ENCODE peak calls at places on chromosomes 3 and 15, in six cellular contexts. B, R, M, X, J and Q are unnamed samples.

GRCh38 chr3:17894434-17895060 is 152.1 kb upstream of the TBC1D5 start:
- DNase-seq in B (peak), R (peak), M (peak), X (no peak), J (peak), Q (peak)

GRCh38 chr3:134708671-134709070 is 57.8 kb upstream of the KY start:
- DNase-seq in B (no peak), R (no peak), M (no peak), X (no peak), J (peak), Q (no peak)

GRCh38 chr3:48475188-48475587 is 28.7 kb downstream of the ATRIP start:
- DNase-seq in B (no peak), R (no peak), M (no peak), X (no peak), J (no peak), Q (no peak)

GRCh38 chr3:172892158-172892557 is 141.6 kb downstream of the ECT2 start:
- DNase-seq in B (no peak), R (no peak), M (no peak), X (no peak), J (peak), Q (peak)

GRCh38 chr3:48696156-48696555 is 10.4 kb upstream of the NCKIPSD start:
- DNase-seq in B (no peak), R (no peak), M (no peak), X (no peak), J (no peak), Q (no peak)

GRCh38 chr3:43448098-43448497 is 161.8 kb downstream of the SNRK start:
- DNase-seq in B (no peak), R (no peak), M (no peak), X (no peak), J (no peak), Q (no peak)

GRCh38 chr3:127031046-127031810 is 48.3 kb downstream of the PLXNA1 start:
- DNase-seq in B (no peak), R (no peak), M (no peak), X (no peak), J (no peak), Q (no peak)

GRCh38 chr3:128800241-128801187 is 74.5 kb downstream of the RAB7A start:
- DNase-seq in B (no peak), R (no peak), M (peak), X (peak), J (no peak), Q (peak)

GRCh38 chr15:48897144-48897814 is 19.3 kb downstream of the EID1 start:
- DNase-seq in B (no peak), R (no peak), M (no peak), X (no peak), J (peak), Q (peak)

GRCh38 chr3:32897981-32898623 is 53.3 kb upstream of the CCR4 start:
- DNase-seq in B (no peak), R (no peak), M (no peak), X (no peak), J (no peak), Q (no peak)

GRCh38 chr3:157608006-157608405 is 104.8 kb upstream of the VEPH1 start:
- DNase-seq in B (no peak), R (no peak), M (no peak), X (no peak), J (no peak), Q (no peak)

GRCh38 chr15:73654659-73655058 is 21.5 kb upstream of the NPTN start:
- DNase-seq in B (no peak), R (no peak), M (no peak), X (no peak), J (no peak), Q (no peak)

GRCh38 chr3:158382479-158382878 is 188.5 kb upstream of the MLF1 start:
- DNase-seq in B (no peak), R (no peak), M (peak), X (no peak), J (no peak), Q (no peak)

GRCh38 chr3:195208631-195209030 is 62.3 kb downstream of the XXYLT1 start:
- DNase-seq in B (no peak), R (no peak), M (no peak), X (no peak), J (no peak), Q (no peak)

GRCh38 chr3:117118604-117119003 is 409.0 kb downstream of the TUSC7 start:
- DNase-seq in B (no peak), R (no peak), M (no peak), X (no peak), J (no peak), Q (no peak)

GRCh38 chr15:39079296-39079834 is 501.5 kb upstream of the THBS1 start:
- DNase-seq in B (no peak), R (no peak), M (no peak), X (no peak), J (peak), Q (peak)

GRCh38 chr3:105691633-105692032 is 177.2 kb downstream of the CBLB start:
- DNase-seq in B (no peak), R (no peak), M (no peak), X (no peak), J (peak), Q (no peak)

GRCh38 chr15:58369261-58369699 is 62.5 kb upstream of the LIPC start:
- DNase-seq in B (no peak), R (no peak), M (no peak), X (no peak), J (no peak), Q (peak)

GRCh38 chr15:40456738-40457137 is 14.0 kb upstream of the CHST14 start:
- DNase-seq in B (no peak), R (no peak), M (no peak), X (no peak), J (no peak), Q (no peak)

GRCh38 chr15:94230436-94230885 is 900 bp upstream of the MCTP2 start:
- DNase-seq in B (no peak), R (no peak), M (no peak), X (no peak), J (peak), Q (no peak)
- H3K4me3 ChIP-seq in B (peak), R (peak), M (peak), X (peak), J (peak), Q (peak)

GRCh38 chr3:4011136-4011535 is 211.9 kb downstream of the LRRN1 start:
- DNase-seq in B (no peak), R (no peak), M (no peak), X (no peak), J (no peak), Q (no peak)
- TF ChIP-seq CTCF in B (no peak), R (no peak), M (no peak), X (no peak), J (no peak), Q (no peak)

GRCh38 chr3:62378329-62378789 is 5.0 kb upstream of the FEZF2 start:
- DNase-seq in B (no peak), R (no peak), M (no peak), X (no peak), J (no peak), Q (no peak)
- H3K4me3 ChIP-seq in B (no peak), R (no peak), M (no peak), X (no peak), J (no peak), Q (no peak)

DNA sequence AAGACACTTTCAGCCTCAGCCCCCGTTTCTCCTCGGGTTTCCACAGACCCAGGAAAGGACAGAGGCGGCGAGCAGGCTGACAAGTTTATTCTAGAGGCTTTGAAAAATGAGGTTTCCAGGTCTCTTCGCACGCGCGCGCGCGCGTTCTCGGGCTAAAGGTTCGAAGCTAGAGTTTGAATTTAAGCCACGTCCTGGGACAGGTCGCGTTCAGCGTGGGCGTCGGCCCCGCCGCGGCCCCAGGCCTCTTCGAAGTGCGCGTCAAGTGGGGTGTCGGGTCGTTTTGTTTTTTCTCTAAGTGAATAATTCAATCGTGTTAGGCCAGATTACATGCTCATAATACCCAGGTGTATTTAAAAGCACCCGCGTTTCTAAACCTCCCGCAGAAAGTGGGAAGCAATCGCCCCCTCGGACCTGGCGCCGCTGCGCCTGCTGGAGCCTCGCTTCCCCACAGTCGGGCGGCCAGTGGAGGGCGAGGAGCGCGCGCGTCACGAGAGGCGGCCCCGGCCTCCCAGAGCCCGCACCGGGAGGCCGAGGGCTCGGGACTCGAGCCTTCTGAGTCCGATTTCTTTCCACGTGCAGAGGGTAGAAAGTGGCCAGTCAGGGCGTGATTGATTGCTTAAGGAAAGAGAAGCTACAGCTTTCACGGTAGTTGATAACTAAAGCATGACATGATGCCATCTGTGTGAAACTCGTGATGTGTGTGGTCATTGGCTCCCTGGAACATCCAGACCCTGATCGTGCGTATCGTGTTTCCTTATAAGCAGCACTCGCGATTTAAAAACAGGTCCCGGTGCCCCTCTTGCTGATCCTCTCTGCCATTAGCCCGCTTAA is 15.8 kb upstream of the SOX2 start:
- DNase-seq in B (no peak), R (peak), M (no peak), X (no peak), J (peak), Q (no peak)
- TF ChIP-seq CTCF in B (no peak), R (no peak), M (no peak), X (no peak), J (no peak), Q (no peak)

GRCh38 chr3:11327619-11328018 is 55.4 kb downstream of the ATG7 start:
- DNase-seq in B (no peak), R (no peak), M (no peak), X (no peak), J (no peak), Q (no peak)

GRCh38 chr3:11322931-11323330 is 50.7 kb downstream of the ATG7 start:
- DNase-seq in B (no peak), R (no peak), M (no peak), X (no peak), J (no peak), Q (no peak)

GRCh38 chr3:11328196-11328945 is 56.2 kb downstream of the ATG7 start:
- DNase-seq in B (no peak), R (no peak), M (no peak), X (no peak), J (no peak), Q (no peak)

GRCh38 chr3:11329779-11330178 is 57.6 kb downstream of the ATG7 start:
- DNase-seq in B (no peak), R (no peak), M (no peak), X (no peak), J (no peak), Q (no peak)

GRCh38 chr3:11323827-11324226 is 51.6 kb downstream of the ATG7 start:
- DNase-seq in B (no peak), R (no peak), M (no peak), X (no peak), J (peak), Q (no peak)
- H3K4me3 ChIP-seq in B (no peak), R (no peak), M (no peak), X (no peak), J (no peak), Q (no peak)

GRCh38 chr3:146416366-146416765 is 53.0 kb downstream of the PLSCR2 start:
- DNase-seq in B (no peak), R (no peak), M (no peak), X (no peak), J (no peak), Q (no peak)

GRCh38 chr3:146421814-146422748 is 47.3 kb downstream of the PLSCR2 start:
- DNase-seq in B (peak), R (no peak), M (no peak), X (no peak), J (peak), Q (peak)
- TF ChIP-seq CTCF in B (peak), R (no peak), M (no peak), X (no peak), J (no peak), Q (no peak)

GRCh38 chr15:88604381-88604951 is 16.7 kb upstream of the AEN start:
- DNase-seq in B (no peak), R (no peak), M (no peak), X (no peak), J (no peak), Q (no peak)
- H3K4me3 ChIP-seq in B (peak), R (no peak), M (no peak), X (no peak), J (no peak), Q (no peak)